ENCODE peak calls at places on chromosomes 12 and 14, in six cellular contexts. Z is keratinocyte; G is CD8-positive, alpha-beta T cell; J is A549; W is suprapubic skin; K is heart left ventricle. Q is an unnamed sample.

GRCh38 chr12:31370645-31371620 is 45.0 kb upstream of the SINHCAF start:
- DNase-seq in Z (no peak), G (no peak), J (no peak), W (no peak), K (no peak), Q (no peak)

GRCh38 chr12:53467880-53468279 is 16.0 kb downstream of the PCBP2 start:
- DNase-seq in Z (no peak), G (no peak), J (no peak), W (no peak), K (no peak), Q (no peak)

GRCh38 chr12:47773062-47773857 is at the start of gene SLC48A1:
- DNase-seq in Z (no peak), G (peak; percentile 68), J (peak; percentile 72), W (no peak), K (peak; percentile 84), Q (no peak)

GRCh38 chr12:12986775-12987332 is 13.2 kb downstream of the HEBP1 start:
- DNase-seq in Z (no peak), G (no peak), J (no peak), W (no peak), K (no peak), Q (no peak)

GRCh38 chr14:51884086-51884927 is 23.9 kb downstream of the GNG2 start:
- DNase-seq in Z (no peak), G (no peak), J (no peak), W (no peak), K (no peak), Q (no peak)

GRCh38 chr12:116636636-116637519 is 77.7 kb downstream of the MAP1LC3B2 start:
- DNase-seq in Z (no peak), G (no peak), J (peak; percentile 83), W (no peak), K (no peak), Q (no peak)

GRCh38 chr12:127230843-127231260 is 1036.1 kb upstream of the TMEM132C start:
- DNase-seq in Z (peak; percentile 93), G (no peak), J (peak; percentile 57), W (no peak), K (no peak), Q (peak; percentile 85)

GRCh38 chr14:25349269-25349668 is 299.3 kb upstream of the STXBP6 start:
- DNase-seq in Z (no peak), G (no peak), J (no peak), W (no peak), K (no peak), Q (no peak)

GRCh38 chr12:3110579-3110978 is 33.4 kb downstream of the TSPAN9 start:
- DNase-seq in Z (no peak), G (no peak), J (no peak), W (no peak), K (no peak), Q (no peak)

GRCh38 chr12:51246254-51246853 is 7.7 kb downstream of the DAZAP2 start:
- DNase-seq in Z (no peak), G (peak; percentile 47), J (no peak), W (no peak), K (no peak), Q (no peak)

GRCh38 chr14:38731962-38732361 is 371.1 kb downstream of the SEC23A start:
- DNase-seq in Z (no peak), G (no peak), J (no peak), W (no peak), K (no peak), Q (no peak)

GRCh38 chr12:4274396-4274959 is 916 bp downstream of the CCND2 start:
- DNase-seq in Z (no peak), G (no peak), J (no peak), W (no peak), K (peak; percentile 55), Q (no peak)

GRCh38 chr14:23376477-23377200 is at the start of gene CMTM5:
- DNase-seq in Z (no peak), G (no peak), J (no peak), W (no peak), K (peak; percentile 58), Q (no peak)

GRCh38 chr12:15988983-15989382 is 77.9 kb downstream of the DERA start:
- DNase-seq in Z (no peak), G (no peak), J (no peak), W (no peak), K (no peak), Q (no peak)

GRCh38 chr12:78392918-78393317 is 471.7 kb upstream of the SYT1 start:
- DNase-seq in Z (no peak), G (no peak), J (peak; percentile 32), W (no peak), K (no peak), Q (no peak)

GRCh38 chr14:23436327-23437141 is 1.1 kb upstream of the MYH7 start:
- DNase-seq in Z (no peak), G (no peak), J (no peak), W (peak; percentile 39), K (peak; percentile 76), Q (no peak)

GRCh38 chr12:80988986-80989385 is 51.3 kb upstream of the LIN7A start:
- DNase-seq in Z (no peak), G (no peak), J (no peak), W (no peak), K (no peak), Q (no peak)

GRCh38 chr12:53065470-53065869 is 13.7 kb downstream of the SPRYD3 start:
- DNase-seq in Z (no peak), G (no peak), J (no peak), W (no peak), K (no peak), Q (no peak)

GRCh38 chr14:37587881-37588666 is 7.0 kb downstream of the FOXA1 start:
- DNase-seq in Z (no peak), G (no peak), J (peak; percentile 61), W (no peak), K (no peak), Q (no peak)

GRCh38 chr14:36661506-36662257 is at the start of gene PAX9:
- DNase-seq in Z (peak; percentile 69), G (no peak), J (peak; percentile 91), W (peak; percentile 87), K (peak; percentile 60), Q (peak; percentile 96)

GRCh38 chr12:5580911-5581488 is 149.1 kb downstream of the NTF3 start:
- DNase-seq in Z (no peak), G (no peak), J (no peak), W (no peak), K (peak; percentile 43), Q (no peak)

GRCh38 chr12:12099102-12099501 is 28.4 kb downstream of the BCL2L14 start:
- DNase-seq in Z (no peak), G (no peak), J (no peak), W (no peak), K (no peak), Q (no peak)

GRCh38 chr14:104664588-104664987 is 24.8 kb upstream of the INF2 start:
- DNase-seq in Z (no peak), G (no peak), J (no peak), W (no peak), K (no peak), Q (peak; percentile 60)

GRCh38 chr14:104664107-104664506 is 25.3 kb upstream of the INF2 start:
- DNase-seq in Z (no peak), G (no peak), J (no peak), W (no peak), K (no peak), Q (peak; percentile 44)

GRCh38 chr14:104665663-104666522 is 23.5 kb upstream of the INF2 start:
- DNase-seq in Z (no peak), G (peak; percentile 54), J (peak; percentile 77), W (no peak), K (no peak), Q (peak; percentile 60)

GRCh38 chr14:104666981-104667380 is 22.4 kb upstream of the INF2 start:
- DNase-seq in Z (no peak), G (no peak), J (no peak), W (no peak), K (no peak), Q (peak; percentile 61)

DNA sequence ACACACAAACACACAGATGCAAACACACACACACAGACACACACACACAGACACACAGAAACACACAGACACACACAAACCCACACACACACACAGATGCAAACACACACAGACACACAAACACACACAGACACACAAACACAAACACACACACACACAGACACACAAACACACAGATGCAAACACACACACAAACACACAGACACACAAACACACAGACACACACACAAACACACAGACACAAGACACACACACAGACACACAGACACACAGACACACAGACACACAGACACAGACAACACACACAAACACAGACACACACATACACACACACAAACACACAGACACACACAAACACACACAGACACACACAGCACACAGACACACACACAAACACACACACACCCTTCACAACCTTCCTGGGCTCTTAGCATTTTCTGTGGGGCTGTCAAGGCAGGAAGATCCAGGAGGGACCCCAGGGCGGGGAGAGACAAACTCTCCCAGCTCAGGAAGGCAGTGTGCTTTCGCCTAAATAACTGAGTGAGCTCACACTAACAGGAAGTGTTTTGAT is 24.2 kb upstream of the INF2 start:
- DNase-seq in Z (no peak), G (no peak), J (no peak), W (no peak), K (no peak), Q (no peak)
- H3K4me1 ChIP-seq in Z (no peaks in the 10 kb centered on the region), G (peaks cover 20% of the 10 kb centered on the region), J (peaks cover 22% of the 10 kb centered on the region), W (peaks cover 16% of the 10 kb centered on the region), K (peaks cover 2% of the 10 kb centered on the region), Q (peaks cover 4% of the 10 kb centered on the region)

DNA sequence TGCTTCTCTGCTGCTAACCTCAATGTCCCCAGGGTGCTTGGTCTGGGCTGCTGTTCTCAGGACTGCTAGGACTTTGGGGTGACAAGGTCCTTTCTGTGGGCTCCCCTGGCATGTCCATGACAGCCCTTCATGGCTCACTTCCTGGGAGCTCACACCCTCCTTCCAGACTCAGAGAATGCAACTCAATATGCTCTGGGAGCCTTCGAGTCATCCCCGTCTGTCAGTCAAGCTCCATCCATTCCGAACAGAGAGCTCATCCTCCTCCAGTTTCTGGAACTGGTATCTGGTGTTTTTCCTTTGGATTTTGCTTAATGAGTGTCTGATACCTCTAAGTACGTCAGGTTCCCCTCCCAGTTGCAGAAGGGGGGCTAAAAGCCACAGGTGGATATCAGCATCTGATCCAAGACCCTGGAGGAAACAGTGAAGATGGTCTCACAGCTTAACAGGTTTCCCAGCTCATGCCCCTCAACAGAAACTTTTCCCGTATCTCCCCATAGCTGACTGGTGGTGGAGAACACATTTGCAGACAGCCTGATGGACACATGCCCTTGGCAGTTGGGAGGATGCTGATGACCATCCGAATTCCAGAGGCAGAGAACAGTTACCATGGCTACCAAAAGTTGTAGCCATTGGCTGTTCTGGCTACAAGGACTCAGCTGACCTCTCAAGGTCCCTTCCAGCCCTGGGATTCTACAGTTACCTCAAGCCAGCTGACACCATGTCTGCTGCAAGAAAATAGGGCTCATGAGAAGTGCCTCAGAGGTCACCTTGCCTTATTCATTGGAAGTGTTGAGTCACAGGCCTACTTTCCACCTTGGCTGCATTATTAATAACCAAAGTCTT is 9.5 kb upstream of the RAB35 start:
- DNase-seq in Z (no peak), G (no peak), J (no peak), W (no peak), K (no peak), Q (no peak)
- H3K27ac ChIP-seq in Z (no peak overlapping the region), G (no peak overlapping the region), J (no peak overlapping the region), W (peak overlapping the region; percentile 37), K (no peak overlapping the region), Q (no peak overlapping the region)

GRCh38 chr12:30134229-30134628 is 350.5 kb upstream of the TMTC1 start:
- DNase-seq in Z (no peak), G (no peak), J (peak; percentile 49), W (no peak), K (no peak), Q (no peak)
- TF ChIP-seq CTCF in Z (no peak), G (no peak), J (no peak), W (no peak), K (no peak), Q (peak; percentile 28)

DNA sequence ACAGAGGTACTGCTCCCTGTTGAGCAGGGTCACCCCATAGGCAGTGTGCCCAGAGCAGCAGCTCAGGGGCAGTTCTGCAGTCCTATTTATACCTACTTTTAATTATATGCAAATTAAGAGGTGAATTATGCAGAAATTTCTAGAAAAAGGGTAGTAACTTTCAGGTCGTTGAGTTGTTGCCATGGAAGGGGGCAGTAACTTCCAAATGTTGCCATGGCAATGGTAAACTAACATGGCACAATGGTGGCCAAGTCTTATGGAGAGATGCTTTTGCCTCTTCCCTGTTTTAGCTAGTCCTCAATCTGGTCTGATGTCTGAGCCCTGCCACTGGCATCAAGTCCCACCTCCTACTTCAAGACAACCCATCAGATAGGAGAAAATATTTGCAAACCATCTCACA is 30.4 kb upstream of the P2RX7 start:
- DNase-seq in Z (no peak), G (no peak), J (no peak), W (no peak), K (no peak), Q (no peak)
- H3K4me1 ChIP-seq in Z (no peaks in the 10 kb centered on the region), G (no peaks in the 10 kb centered on the region), J (no peaks in the 10 kb centered on the region), W (no peaks in the 10 kb centered on the region), K (no peaks in the 10 kb centered on the region), Q (no peaks in the 10 kb centered on the region)

Q was measured in RWPE2.